ENCODE peak calls at places on chromosomes 6 and 20, in eight cellular contexts. J, D, Z, W, G, Q, P and C are unnamed samples.

GRCh38 chr6:26223213-26223612 is 136.0 kb downstream of the HFE start:
- DNase-seq in J (no peak), D (no peak), Z (no peak), W (no peak), G (no peak), Q (no peak), P (no peak), C (no peak)

GRCh38 chr20:36303020-36303595 is 3.0 kb upstream of the DLGAP4 start:
- DNase-seq in J (no peak), D (no peak), Z (no peak), W (no peak), G (no peak), Q (no peak), P (no peak), C (no peak)

GRCh38 chr6:169520104-169520503 is 181.7 kb downstream of the WDR27 start:
- DNase-seq in J (no peak), D (no peak), Z (no peak), W (no peak), G (no peak), Q (no peak), P (no peak), C (no peak)

GRCh38 chr6:169230923-169231789 is 22.5 kb downstream of the THBS2 start:
- DNase-seq in J (no peak), D (no peak), Z (no peak), W (no peak), G (no peak), Q (no peak), P (no peak), C (no peak)

GRCh38 chr6:170048615-170049256 is 242.1 kb downstream of the DLL1 start:
- DNase-seq in J (no peak), D (no peak), Z (no peak), W (no peak), G (no peak), Q (no peak), P (no peak), C (no peak)

GRCh38 chr20:43963872-43964791 is 49.5 kb downstream of the TOX2 start:
- DNase-seq in J (no peak), D (no peak), Z (no peak), W (no peak), G (no peak), Q (peak), P (no peak), C (peak)

GRCh38 chr6:113411006-113411405 is 446.1 kb upstream of the MARCKS start:
- DNase-seq in J (no peak), D (no peak), Z (no peak), W (no peak), G (no peak), Q (no peak), P (no peak), C (no peak)

GRCh38 chr20:15673206-15673605 is 900.0 kb downstream of the KIF16B start:
- DNase-seq in J (no peak), D (peak), Z (peak), W (no peak), G (no peak), Q (no peak), P (peak), C (no peak)

GRCh38 chr6:134182528-134182927 is 130.1 kb upstream of the SLC2A12 start:
- DNase-seq in J (no peak), D (no peak), Z (no peak), W (no peak), G (no peak), Q (no peak), P (no peak), C (no peak)

GRCh38 chr20:37418591-37418990 is 72.7 kb downstream of the SRC start:
- DNase-seq in J (no peak), D (no peak), Z (no peak), W (no peak), G (no peak), Q (no peak), P (no peak), C (no peak)

GRCh38 chr20:9392892-9393857 is 121.2 kb upstream of the LAMP5 start:
- DNase-seq in J (peak), D (no peak), Z (peak), W (peak), G (peak), Q (peak), P (no peak), C (peak)

GRCh38 chr6:36347635-36348034 is 10.9 kb upstream of the BNIP5 start:
- DNase-seq in J (no peak), D (no peak), Z (no peak), W (no peak), G (no peak), Q (no peak), P (no peak), C (no peak)

GRCh38 chr6:160930547-160931377 is 60.8 kb upstream of the MAP3K4 start:
- DNase-seq in J (peak), D (peak), Z (peak), W (peak), G (peak), Q (peak), P (peak), C (peak)

GRCh38 chr6:32621372-32621771 is 15.8 kb upstream of the HLA-DQA1 start:
- DNase-seq in J (no peak), D (no peak), Z (no peak), W (no peak), G (no peak), Q (no peak), P (no peak), C (no peak)

GRCh38 chr20:36202891-36203338 is 33.4 kb upstream of the AAR2 start:
- DNase-seq in J (peak), D (no peak), Z (peak), W (peak), G (peak), Q (peak), P (no peak), C (peak)

GRCh38 chr6:87029711-87030314 is 65.1 kb downstream of the CGA start:
- DNase-seq in J (peak), D (peak), Z (peak), W (peak), G (no peak), Q (no peak), P (peak), C (peak)

GRCh38 chr6:124432632-124433031 is 529.6 kb upstream of the RNF217 start:
- DNase-seq in J (no peak), D (no peak), Z (no peak), W (no peak), G (no peak), Q (no peak), P (no peak), C (no peak)

GRCh38 chr20:53827292-53827995 is 233.8 kb upstream of the ZNF217 start:
- DNase-seq in J (no peak), D (no peak), Z (no peak), W (no peak), G (no peak), Q (no peak), P (no peak), C (no peak)

GRCh38 chr6:2141644-2142290 is 103.6 kb downstream of the GMDS start:
- DNase-seq in J (no peak), D (no peak), Z (no peak), W (no peak), G (no peak), Q (no peak), P (no peak), C (no peak)

GRCh38 chr6:144259988-144260387 is 25.1 kb upstream of the UTRN start:
- DNase-seq in J (no peak), D (no peak), Z (no peak), W (no peak), G (no peak), Q (no peak), P (no peak), C (no peak)

GRCh38 chr6:149508485-149508884 is 23.7 kb upstream of the ZC3H12D start:
- DNase-seq in J (no peak), D (no peak), Z (no peak), W (no peak), G (no peak), Q (no peak), P (no peak), C (peak)

GRCh38 chr6:164398647-164399046 is 910.8 kb downstream of the C6orf118 start:
- DNase-seq in J (no peak), D (no peak), Z (no peak), W (no peak), G (no peak), Q (no peak), P (no peak), C (no peak)

GRCh38 chr6:94065707-94066337 is 646.5 kb upstream of the EPHA7 start:
- DNase-seq in J (no peak), D (no peak), Z (no peak), W (no peak), G (no peak), Q (no peak), P (no peak), C (no peak)

GRCh38 chr6:3228046-3228671 is 706 bp upstream of the TUBB2B start:
- DNase-seq in J (peak), D (no peak), Z (no peak), W (peak), G (peak), Q (no peak), P (no peak), C (peak)

GRCh38 chr20:35117629-35118028 is 25.0 kb upstream of the TRPC4AP start:
- DNase-seq in J (no peak), D (no peak), Z (no peak), W (no peak), G (no peak), Q (no peak), P (no peak), C (no peak)

GRCh38 chr20:38961530-38962043 is 557 bp upstream of the DHX35 start:
- DNase-seq in J (no peak), D (no peak), Z (peak), W (no peak), G (no peak), Q (no peak), P (no peak), C (peak)

GRCh38 chr20:44765647-44766367 is 20.1 kb downstream of the KCNK15 start:
- DNase-seq in J (no peak), D (no peak), Z (peak), W (no peak), G (no peak), Q (no peak), P (no peak), C (no peak)

GRCh38 chr6:32852844-32853540 is 512 bp downstream of the TAP1 start:
- DNase-seq in J (peak), D (no peak), Z (peak), W (peak), G (peak), Q (peak), P (no peak), C (peak)

GRCh38 chr6:142374965-142375733 is 73.3 kb downstream of the ADGRG6 start:
- DNase-seq in J (no peak), D (peak), Z (peak), W (no peak), G (no peak), Q (no peak), P (no peak), C (no peak)

GRCh38 chr20:19962958-19963357 is 54.2 kb upstream of the NAA20 start:
- DNase-seq in J (no peak), D (no peak), Z (no peak), W (no peak), G (no peak), Q (no peak), P (no peak), C (no peak)

GRCh38 chr6:161835426-161836029 is 561.7 kb upstream of the AGPAT4 start:
- DNase-seq in J (peak), D (no peak), Z (no peak), W (no peak), G (no peak), Q (no peak), P (no peak), C (no peak)

GRCh38 chr20:8735674-8736073 is 333.2 kb upstream of the PLCB4 start:
- DNase-seq in J (no peak), D (no peak), Z (no peak), W (no peak), G (no peak), Q (no peak), P (no peak), C (no peak)

GRCh38 chr6:112468359-112468758 is 121.2 kb downstream of the RFPL4B start:
- DNase-seq in J (no peak), D (peak), Z (peak), W (no peak), G (no peak), Q (no peak), P (no peak), C (no peak)

GRCh38 chr20:51732454-51732791 is 35.8 kb downstream of the ATP9A start:
- DNase-seq in J (no peak), D (no peak), Z (no peak), W (no peak), G (no peak), Q (peak), P (no peak), C (peak)

DNA sequence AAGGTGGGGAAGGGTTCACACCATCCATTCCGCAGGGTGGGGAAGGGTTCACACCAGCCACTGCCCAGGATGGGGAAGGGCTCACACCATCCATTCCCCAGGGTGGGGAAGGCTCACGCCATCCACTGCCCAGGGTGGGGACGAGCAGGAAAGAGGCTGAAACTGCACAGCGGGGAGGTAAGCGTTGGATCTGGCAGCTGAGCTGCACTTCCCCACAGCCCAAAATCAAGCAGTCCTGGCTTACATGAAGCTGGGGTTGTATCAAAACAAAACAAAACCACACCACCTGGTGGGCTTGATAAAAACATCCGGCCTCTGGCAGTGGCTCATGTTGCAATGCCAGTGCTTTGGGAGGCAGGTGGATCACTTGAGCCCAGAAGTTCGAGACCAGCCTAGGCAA is 268.5 kb downstream of the TAF4 start:
- DNase-seq in J (no peak), D (no peak), Z (no peak), W (no peak), G (no peak), Q (no peak), P (no peak), C (no peak)
- TF ChIP-seq CTCF in J (no peak), D (no peak), Z (no peak), W (no peak), G (no peak), Q (no peak), P (no peak), C (no peak)

GRCh38 chr6:100096356-100096755 is 102.3 kb upstream of the MCHR2 start:
- DNase-seq in J (no peak), D (no peak), Z (no peak), W (no peak), G (no peak), Q (no peak), P (no peak), C (no peak)

GRCh38 chr6:100096936-100097335 is 102.9 kb upstream of the MCHR2 start:
- DNase-seq in J (no peak), D (no peak), Z (no peak), W (no peak), G (no peak), Q (no peak), P (no peak), C (no peak)

GRCh38 chr6:100101656-100102055 is 107.6 kb upstream of the MCHR2 start:
- DNase-seq in J (no peak), D (no peak), Z (no peak), W (no peak), G (no peak), Q (no peak), P (no peak), C (no peak)

GRCh38 chr6:100100776-100101175 is 106.8 kb upstream of the MCHR2 start:
- DNase-seq in J (no peak), D (no peak), Z (no peak), W (no peak), G (no peak), Q (no peak), P (no peak), C (no peak)

DNA sequence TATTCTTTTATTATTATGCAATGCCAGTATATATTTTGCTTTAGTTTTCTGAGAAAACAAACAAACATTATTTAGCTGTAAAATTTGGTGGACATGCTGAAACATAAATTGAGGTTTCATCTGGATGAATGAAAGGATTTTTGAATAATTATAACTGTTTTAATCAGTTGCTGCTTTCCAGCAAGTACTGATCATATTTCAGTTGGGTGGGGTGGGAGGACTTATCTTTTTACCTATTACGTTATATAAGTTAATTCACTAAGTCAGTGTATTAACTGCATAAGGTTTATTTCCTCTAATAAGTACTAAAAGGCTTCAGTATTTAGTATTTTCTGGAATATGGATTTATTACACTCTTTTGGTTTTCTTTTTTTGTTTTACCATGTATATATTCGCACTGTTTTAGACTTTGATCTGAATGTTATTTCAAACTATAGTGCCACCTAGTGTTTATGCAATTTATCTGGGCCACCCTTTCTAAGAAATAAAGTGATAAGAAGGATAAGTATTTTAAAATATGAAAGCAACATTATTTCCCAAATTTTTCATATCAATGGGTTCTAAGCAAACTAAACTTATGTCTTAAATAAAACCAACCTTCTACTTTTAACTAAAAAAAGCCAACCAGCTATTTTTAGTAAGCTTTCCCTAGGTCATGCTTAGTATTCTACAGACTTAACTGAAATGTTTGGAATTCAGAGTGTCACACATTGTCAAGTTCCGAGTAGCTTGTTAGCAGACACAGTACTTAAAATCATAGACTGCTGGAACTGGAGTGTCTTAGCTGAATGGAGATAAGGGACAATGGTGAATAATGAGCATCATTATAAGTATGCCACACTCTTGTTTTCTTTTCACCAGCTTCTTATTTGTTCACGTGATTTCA is 105.4 kb upstream of the MCHR2 start:
- DNase-seq in J (peak), D (no peak), Z (peak), W (peak), G (no peak), Q (no peak), P (no peak), C (no peak)
- TF ChIP-seq CTCF in J (peak), D (peak), Z (peak), W (peak), G (no peak), Q (peak), P (peak), C (peak)

GRCh38 chr6:117346142-117346930 is 79.4 kb downstream of the ROS1 start:
- DNase-seq in J (peak), D (no peak), Z (peak), W (peak), G (no peak), Q (no peak), P (no peak), C (no peak)
- TF ChIP-seq CTCF in J (peak), D (peak), Z (peak), W (no peak), G (no peak), Q (peak), P (peak), C (peak)

GRCh38 chr20:21048841-21049273 is 57.3 kb downstream of the LINC00237 start:
- DNase-seq in J (peak), D (no peak), Z (peak), W (peak), G (peak), Q (no peak), P (no peak), C (peak)

GRCh38 chr20:21052686-21053001 is 53.5 kb downstream of the LINC00237 start:
- DNase-seq in J (no peak), D (no peak), Z (no peak), W (no peak), G (no peak), Q (no peak), P (no peak), C (no peak)

GRCh38 chr20:21052241-21052640 is 53.9 kb downstream of the LINC00237 start:
- DNase-seq in J (no peak), D (no peak), Z (no peak), W (no peak), G (no peak), Q (no peak), P (no peak), C (no peak)

GRCh38 chr20:21050710-21051109 is 55.4 kb downstream of the LINC00237 start:
- DNase-seq in J (no peak), D (no peak), Z (no peak), W (no peak), G (no peak), Q (no peak), P (no peak), C (no peak)

GRCh38 chr20:21053002-21053762 is 53.0 kb downstream of the LINC00237 start:
- DNase-seq in J (peak), D (no peak), Z (no peak), W (no peak), G (no peak), Q (no peak), P (no peak), C (no peak)
- TF ChIP-seq CTCF in J (no peak), D (no peak), Z (no peak), W (no peak), G (no peak), Q (no peak), P (no peak), C (no peak)

DNA sequence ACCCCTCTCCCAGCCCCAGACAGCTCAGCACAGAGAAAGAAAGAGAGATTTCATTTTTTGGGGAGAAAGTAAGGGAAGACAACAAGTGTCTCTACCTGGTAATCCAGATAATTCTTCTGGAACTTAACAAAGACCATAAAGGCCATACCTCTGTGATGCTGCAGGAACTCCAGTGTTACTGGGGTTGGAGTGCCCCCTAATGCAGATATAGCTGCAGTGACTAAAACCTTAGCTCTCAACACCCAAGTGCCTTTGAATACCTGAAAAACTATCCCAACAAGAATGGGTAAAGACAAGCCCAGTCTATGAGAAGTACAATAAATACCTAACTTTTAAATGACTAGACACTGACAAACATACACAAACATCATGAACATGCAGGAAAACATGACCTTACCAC is 365.3 kb upstream of the PTCHD4 start:
- DNase-seq in J (no peak), D (peak), Z (no peak), W (no peak), G (no peak), Q (no peak), P (no peak), C (no peak)
- TF ChIP-seq CTCF in J (peak), D (peak), Z (no peak), W (no peak), G (no peak), Q (no peak), P (peak), C (no peak)

GRCh38 chr20:25224941-25225340 is 22.9 kb upstream of the PYGB start:
- DNase-seq in J (no peak), D (no peak), Z (no peak), W (no peak), G (no peak), Q (no peak), P (no peak), C (no peak)

GRCh38 chr20:25223765-25224720 is 23.8 kb upstream of the PYGB start:
- DNase-seq in J (no peak), D (no peak), Z (no peak), W (no peak), G (no peak), Q (no peak), P (no peak), C (no peak)

GRCh38 chr20:25222461-25223178 is 25.3 kb upstream of the PYGB start:
- DNase-seq in J (no peak), D (no peak), Z (no peak), W (no peak), G (no peak), Q (no peak), P (no peak), C (no peak)

GRCh38 chr20:25221592-25222460 is 26.1 kb upstream of the PYGB start:
- DNase-seq in J (no peak), D (no peak), Z (no peak), W (no peak), G (no peak), Q (peak), P (no peak), C (no peak)

DNA sequence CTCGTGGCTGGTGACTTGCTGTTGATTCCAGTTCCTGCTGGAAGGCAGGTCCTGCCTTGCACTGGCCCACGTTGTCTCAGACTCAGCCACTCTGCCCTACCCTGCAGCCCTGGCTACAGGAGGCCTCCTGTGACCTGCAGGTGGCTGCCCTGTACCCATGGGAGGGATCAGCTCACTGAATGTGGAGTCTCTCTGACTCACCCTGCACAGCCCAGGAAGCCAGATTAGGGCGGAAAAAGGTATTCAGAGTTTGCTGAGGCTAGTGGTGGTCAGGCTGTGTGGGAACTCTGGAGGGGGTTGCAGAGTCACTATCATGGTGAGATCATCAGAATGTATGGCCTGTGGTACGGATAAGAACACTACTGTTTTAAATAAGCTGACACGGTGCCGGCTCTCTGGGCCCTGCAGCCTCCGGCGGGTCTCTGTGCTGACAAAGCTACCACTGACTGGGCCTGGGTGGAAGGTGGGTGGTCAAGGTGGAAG is 24.7 kb upstream of the PYGB start:
- DNase-seq in J (no peak), D (peak), Z (peak), W (no peak), G (no peak), Q (no peak), P (peak), C (peak)
- TF ChIP-seq CTCF in J (peak), D (peak), Z (no peak), W (no peak), G (no peak), Q (no peak), P (peak), C (no peak)